ENCODE peak calls at places on chromosomes 4 and X, in ten cellular contexts. Q is Caco-2; H is H1; J is body of pancreas; D is CD8-positive, alpha-beta T cell; M is left lung; U is uterus; L is AG04450; V is fibroblast of lung; X is astrocyte of the spinal cord. N is an unnamed sample.

GRCh38 chr4:70715097-70715496 is 6.7 kb upstream of the RUFY3 start:
- DNase-seq in L (no peak), H (no peak), J (no peak), X (no peak), D (no peak), M (no peak), Q (no peak), V (peak), U (no peak), N (no peak)

GRCh38 chr4:51842167-51842553 is 793 bp upstream of the DCUN1D4 start:
- DNase-seq in X (no peak), J (peak), Q (peak), D (no peak), U (peak), L (no peak), H (no peak), V (no peak), M (peak), N (peak)

GRCh38 chr4:168743576-168743975 is 246.7 kb downstream of the PALLD start:
- DNase-seq in X (peak), M (no peak), L (peak), U (no peak), Q (no peak), D (no peak), V (no peak), H (no peak), J (no peak), N (peak)

GRCh38 chrX:17769701-17770269 is 32.5 kb downstream of the SCML1 start:
- DNase-seq in M (no peak), D (no peak), Q (no peak), X (no peak), V (no peak), L (no peak), H (no peak), J (no peak), U (no peak), N (no peak)

GRCh38 chr4:78656968-78657445 is 105.4 kb downstream of the ANXA3 start:
- DNase-seq in Q (no peak), M (no peak), J (no peak), X (no peak), H (no peak), L (no peak), U (no peak), V (peak), D (no peak), N (no peak)

GRCh38 chr4:735583-735982 is 30.0 kb downstream of the PCGF3 start:
- DNase-seq in Q (no peak), L (no peak), X (no peak), V (no peak), D (no peak), M (peak), J (no peak), U (no peak), H (no peak), N (no peak)

GRCh38 chrX:78333521-78333920 is 6.1 kb upstream of the CYSLTR1 start:
- DNase-seq in U (no peak), H (no peak), J (no peak), D (no peak), L (no peak), V (no peak), M (no peak), X (peak), Q (no peak), N (peak)

GRCh38 chr4:99033956-99034355 is 38.4 kb downstream of the METAP1 start:
- DNase-seq in D (no peak), X (peak), L (no peak), M (no peak), J (no peak), U (no peak), V (peak), Q (no peak), H (no peak), N (peak)

GRCh38 chr4:10069065-10069626 is 47.5 kb downstream of the WDR1 start:
- DNase-seq in H (no peak), X (no peak), V (no peak), Q (no peak), U (no peak), L (no peak), J (no peak), D (no peak), M (no peak), N (no peak)

GRCh38 chr4:66169341-66169740 is 499.1 kb upstream of the EPHA5 start:
- DNase-seq in J (no peak), V (peak), M (no peak), H (no peak), X (peak), Q (peak), L (no peak), U (no peak), D (no peak), N (peak)

GRCh38 chr4:58514299-58514698 is 1404.1 kb upstream of the IGFBP7 start:
- DNase-seq in Q (no peak), D (no peak), L (no peak), X (no peak), U (no peak), H (no peak), M (no peak), V (no peak), J (no peak), N (no peak)

GRCh38 chr4:138655970-138656369 is 359.6 kb upstream of the NOCT start:
- DNase-seq in V (no peak), J (no peak), Q (no peak), M (no peak), U (no peak), D (no peak), L (no peak), H (no peak), X (no peak), N (no peak)

GRCh38 chr4:140567722-140568121 is 1.0 kb downstream of the UCP1 start:
- DNase-seq in V (peak), D (no peak), X (peak), L (no peak), J (peak), Q (no peak), M (no peak), U (no peak), H (peak), N (peak)

GRCh38 chrX:150482537-150483217 is 85.7 kb upstream of the MTM1 start:
- DNase-seq in D (no peak), H (no peak), U (no peak), V (peak), L (peak), X (peak), M (no peak), Q (no peak), J (no peak), N (peak)

GRCh38 chrX:107710617-107711391 is 64.8 kb downstream of the TSC22D3 start:
- DNase-seq in L (peak), H (no peak), V (peak), Q (peak), U (peak), X (peak), J (peak), M (no peak), D (peak), N (peak)

GRCh38 chrX:118884552-118885138 is 61.0 kb downstream of the ZCCHC12 start:
- DNase-seq in Q (no peak), H (no peak), D (no peak), M (no peak), V (no peak), X (no peak), U (no peak), J (peak), L (no peak), N (no peak)

GRCh38 chrX:68415289-68415688 is 18.0 kb downstream of the OPHN1 start:
- DNase-seq in H (no peak), Q (no peak), X (peak), J (no peak), M (no peak), D (no peak), U (no peak), L (no peak), V (peak), N (peak)

GRCh38 chr4:5217411-5217810 is 166.1 kb downstream of the STK32B start:
- DNase-seq in V (no peak), Q (no peak), H (no peak), J (no peak), X (no peak), U (no peak), L (no peak), D (no peak), M (no peak), N (no peak)

DNA sequence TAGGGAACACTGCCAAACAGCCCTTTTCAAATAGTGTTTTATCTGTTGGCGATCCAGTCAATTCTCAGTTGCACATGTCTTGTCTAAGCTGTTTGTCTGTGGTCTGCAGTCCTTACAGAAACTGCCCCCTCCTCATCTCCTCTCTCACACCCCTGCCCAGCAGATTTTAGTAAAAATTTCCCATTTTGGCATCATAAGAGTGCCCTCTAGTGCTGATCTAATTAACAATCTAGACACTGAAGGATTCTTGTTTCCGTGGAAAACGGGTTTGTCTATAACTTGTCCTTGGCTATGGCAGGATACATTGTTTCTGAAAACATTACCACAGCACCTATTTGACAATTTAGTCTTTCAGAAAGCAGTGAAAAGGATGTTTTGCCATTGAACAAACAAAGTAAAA is 227.2 kb upstream of the MBNL3 start:
- DNase-seq in V (no peak), Q (no peak), L (no peak), X (peak), J (no peak), M (no peak), D (no peak), H (no peak), U (no peak), N (no peak)
- TF ChIP-seq CTCF in V (peak), Q (no peak), L (peak), X (peak), J (no peak), M (no peak), D (no peak), H (peak), U (no peak), N (peak)

GRCh38 chr4:2800691-2801596 is 8.1 kb downstream of the SH3BP2 start:
- DNase-seq in U (peak), H (peak), D (no peak), Q (no peak), L (no peak), X (peak), M (peak), V (peak), J (peak), N (peak)
- H3K4me3 ChIP-seq in U (no peak), H (no peak), D (no peak), Q (no peak), L (peak), X (no peak), M (peak), V (no peak), J (no peak), N (no peak)

DNA sequence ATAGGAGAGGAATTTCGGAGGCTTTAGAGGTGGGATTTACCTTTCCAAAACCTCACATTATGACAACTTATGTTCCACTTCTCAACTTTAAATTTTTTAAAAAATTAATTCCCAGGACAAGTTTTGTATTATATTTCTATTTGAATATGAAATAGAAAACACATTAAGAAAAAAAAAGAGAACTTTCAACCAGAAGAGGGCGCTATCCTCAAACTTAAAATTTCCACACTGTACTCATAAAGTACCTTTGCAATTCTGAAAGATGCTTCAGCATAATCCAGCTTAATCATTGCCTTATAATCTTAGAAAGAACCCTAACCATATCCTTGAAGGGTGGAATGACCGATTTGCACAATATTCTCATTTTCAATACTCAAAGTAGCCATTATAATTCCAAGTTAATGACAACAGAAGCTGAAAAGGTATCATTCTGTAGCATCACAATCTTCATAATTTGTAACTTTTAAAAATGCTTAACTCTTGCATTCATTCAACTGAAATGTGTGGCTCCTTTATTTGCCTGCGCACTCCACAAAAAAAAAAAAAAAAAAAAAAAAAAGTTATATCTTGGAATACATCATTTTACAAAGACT is 158.0 kb downstream of the KCNIP4 start:
- DNase-seq in H (no peak), X (peak), Q (peak), L (no peak), U (no peak), V (peak), J (no peak), D (no peak), M (no peak), N (peak)
- TF ChIP-seq CTCF in H (peak), X (peak), Q (peak), L (peak), U (peak), V (peak), J (peak), D (peak), M (peak), N (peak)

DNA sequence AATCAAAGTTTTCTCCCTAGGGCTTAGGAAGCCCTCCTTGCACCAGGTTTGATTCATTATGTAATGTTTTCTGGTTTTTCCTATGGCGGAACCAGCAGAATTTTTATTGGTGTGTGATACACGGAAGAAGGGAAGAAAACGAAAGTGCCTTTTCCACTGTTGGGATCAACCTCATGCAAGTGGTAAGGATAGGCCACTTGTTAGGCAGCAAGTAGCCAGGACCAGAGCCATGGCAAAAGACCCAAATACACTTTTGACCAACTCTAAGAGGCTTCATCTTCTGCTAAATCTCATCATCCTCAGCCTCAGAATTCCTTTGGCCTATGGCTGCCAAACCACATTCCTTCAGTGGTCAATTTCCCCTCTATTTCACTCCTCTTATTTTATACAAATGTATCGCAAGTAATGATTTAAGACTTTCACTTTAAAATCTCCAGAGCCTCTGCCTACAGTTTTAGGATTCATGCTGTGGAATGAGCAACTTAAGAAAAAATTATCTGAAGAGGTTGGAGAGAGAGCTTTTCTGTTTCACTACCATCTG is 21.2 kb downstream of the PPAT start:
- DNase-seq in V (peak), X (peak), Q (no peak), L (no peak), U (no peak), J (no peak), M (no peak), D (no peak), H (no peak), N (peak)
- H3K4me3 ChIP-seq in V (peak), X (no peak), Q (no peak), L (no peak), U (no peak), J (no peak), M (no peak), D (no peak), H (no peak), N (no peak)

DNA sequence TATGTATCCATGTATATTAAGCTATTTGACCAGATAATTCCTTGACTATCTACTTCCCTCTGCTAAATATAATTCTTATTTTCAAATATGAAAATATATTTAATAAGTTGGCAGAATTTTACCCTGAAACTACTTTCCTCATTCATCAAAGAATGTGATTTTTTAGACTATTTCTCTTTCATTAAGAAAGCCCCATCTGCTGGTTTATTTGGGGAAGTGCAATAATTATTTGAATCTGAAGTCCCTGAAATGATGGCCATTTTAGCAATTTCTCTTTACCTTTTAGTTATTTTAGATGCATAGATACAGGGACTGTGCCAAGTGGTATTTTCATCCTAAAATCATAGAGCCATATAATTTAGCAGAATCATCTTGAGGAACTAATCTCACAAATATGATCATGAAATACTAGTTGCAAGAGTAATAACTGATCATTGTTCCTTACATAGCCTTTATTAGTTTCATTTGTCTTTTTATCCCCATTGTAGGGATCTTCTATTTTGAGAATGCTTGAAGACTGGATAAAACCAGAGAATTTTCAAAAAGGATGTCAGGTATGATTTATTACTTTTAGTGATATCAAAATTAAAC is 39.0 kb downstream of the ENPEP start:
- DNase-seq in D (no peak), X (peak), Q (peak), J (no peak), L (no peak), U (no peak), M (no peak), V (peak), H (no peak), N (peak)
- TF ChIP-seq CTCF in D (peak), X (peak), Q (peak), J (peak), L (peak), U (peak), M (peak), V (peak), H (peak), N (peak)

GRCh38 chrX:140766024-140766611 is 56.6 kb downstream of the LINC00632 start:
- DNase-seq in H (peak), V (peak), M (no peak), X (peak), D (no peak), L (peak), U (peak), Q (peak), J (peak), N (peak)
- H3K4me3 ChIP-seq in H (peak), V (peak), M (peak), X (peak), D (no peak), L (peak), U (no peak), Q (no peak), J (no peak), N (peak)

GRCh38 chr4:105784761-105785160 is 76.2 kb downstream of the GSTCD start:
- DNase-seq in X (no peak), L (no peak), M (no peak), H (no peak), J (no peak), V (no peak), D (no peak), Q (no peak), U (no peak), N (no peak)
- TF ChIP-seq CTCF in X (no peak), L (no peak), M (no peak), H (no peak), J (no peak), V (no peak), D (no peak), Q (no peak), U (no peak), N (no peak)

GRCh38 chrX:131821945-131822622 is 201.0 kb upstream of the STK26 start:
- DNase-seq in V (peak), U (peak), H (no peak), M (no peak), J (no peak), Q (no peak), X (peak), D (no peak), L (no peak), N (no peak)

GRCh38 chrX:131812847-131813825 is 210.0 kb upstream of the STK26 start:
- DNase-seq in L (no peak), D (peak), J (no peak), M (no peak), Q (no peak), H (no peak), V (peak), X (peak), U (peak), N (no peak)

GRCh38 chrX:131816551-131817136 is 206.5 kb upstream of the STK26 start:
- DNase-seq in M (no peak), J (no peak), U (peak), D (peak), L (no peak), X (peak), H (no peak), Q (no peak), V (peak), N (no peak)

DNA sequence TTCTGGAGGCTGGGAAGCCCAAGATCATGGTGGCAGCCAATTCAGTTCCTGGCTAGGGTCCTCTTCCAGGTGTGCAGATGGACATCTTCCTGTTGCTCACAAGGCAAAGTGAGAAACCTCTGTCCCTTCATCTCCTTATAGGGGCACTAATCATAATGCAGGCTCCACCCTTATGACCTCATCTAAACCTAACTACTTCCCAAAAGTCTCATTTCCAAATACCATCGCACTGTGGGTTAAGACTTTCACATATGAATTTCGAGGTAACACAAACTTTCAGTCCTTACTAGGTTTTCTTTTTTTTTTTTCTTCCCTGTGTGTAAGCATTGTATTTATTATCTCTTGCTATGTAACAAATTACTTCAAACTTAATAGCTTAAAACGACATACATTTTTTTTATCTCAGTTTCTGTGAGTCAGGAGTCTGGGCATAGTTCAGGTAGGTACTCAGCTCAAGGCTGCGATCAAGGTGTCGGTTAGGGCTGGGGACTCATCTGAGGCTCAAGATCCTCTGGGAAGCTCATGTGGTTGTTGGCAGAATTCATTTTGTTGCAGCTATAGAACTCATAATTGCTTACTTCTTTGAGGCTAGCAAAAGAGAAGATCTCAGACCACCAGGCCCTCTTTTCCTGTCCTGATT is 204.7 kb upstream of the STK26 start:
- DNase-seq in U (no peak), H (no peak), X (no peak), L (no peak), Q (no peak), J (no peak), V (no peak), D (no peak), M (no peak), N (no peak)
- H3K4me3 ChIP-seq in U (no peak), H (no peak), X (no peak), L (no peak), Q (no peak), J (no peak), V (no peak), D (no peak), M (no peak), N (no peak)

DNA sequence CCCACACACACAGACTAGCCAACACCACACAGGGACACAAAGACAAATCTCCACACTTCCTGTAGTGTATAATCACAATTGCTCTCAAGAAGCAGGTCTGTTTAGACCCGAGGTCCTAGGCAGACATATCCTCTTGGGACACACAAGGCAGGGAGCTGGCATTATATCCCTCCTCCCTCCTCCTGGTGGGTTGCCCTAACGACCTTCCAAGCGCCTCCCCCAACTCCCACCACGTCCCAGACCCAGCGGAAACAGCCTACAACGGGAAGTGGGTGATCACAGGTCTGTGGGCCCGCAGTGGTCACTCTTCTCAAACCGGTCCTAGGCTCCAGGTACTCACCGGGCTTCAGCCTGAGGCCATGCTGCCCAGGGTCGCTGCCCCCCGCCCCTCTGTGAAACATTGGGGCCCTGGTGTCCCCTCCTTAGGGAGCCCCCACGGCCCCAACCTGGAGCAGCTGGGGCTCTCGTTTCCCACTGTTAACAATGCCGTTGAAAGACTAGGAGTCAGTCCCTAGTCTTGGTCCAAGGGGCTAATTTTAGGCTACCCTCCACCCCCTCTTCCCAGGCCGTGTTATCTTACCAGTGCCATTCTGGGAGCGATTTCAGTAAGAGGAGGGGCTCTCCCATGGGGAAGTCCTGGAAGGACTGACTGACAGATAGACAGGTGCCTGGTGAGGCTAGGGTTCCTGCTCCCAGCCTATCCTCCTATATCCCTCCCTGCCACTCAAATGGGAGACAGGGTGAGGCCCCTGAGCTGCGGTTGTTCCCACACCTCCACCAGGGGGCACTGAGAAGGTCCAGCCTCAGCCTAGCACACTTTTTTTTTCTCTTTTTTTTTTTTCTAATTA is at the start of gene ASB12:
- DNase-seq in L (no peak), X (no peak), Q (no peak), M (no peak), V (no peak), D (no peak), U (no peak), H (peak), J (no peak), N (no peak)
- TF ChIP-seq CTCF in L (no peak), X (no peak), Q (no peak), M (no peak), V (no peak), D (no peak), U (no peak), H (peak), J (no peak), N (no peak)